ENCODE peak calls at places on chromosomes 3 and 15, in five cellular contexts. One of them, this sample, is unnamed.
A peak's percentile ranks its signal among the peaks of the same experiment; 100 is the strongest.

GRCh38 chr3:139317660-139318430 is 26.0 kb upstream of the MRPS22 start:
- DNase-seq in HT-29: peak; percentile 52
- DNase-seq in GDM1: no peak
- DNase-seq in T-helper 2 cell: no peak
- DNase-seq in activated CD4-positive, alpha-beta T cell treated with anti-CD3 and anti-CD28 coated beads, Interleukin-2, amount 50 U/mL, for 4 hours: no peak
- DNase-seq in this sample: no peak

GRCh38 chr3:171173732-171174131 is 147.2 kb upstream of the SLC2A2 start:
- DNase-seq in HT-29: no peak
- DNase-seq in GDM1: no peak
- DNase-seq in T-helper 2 cell: no peak
- DNase-seq in activated CD4-positive, alpha-beta T cell treated with anti-CD3 and anti-CD28 coated beads, Interleukin-2, amount 50 U/mL, for 4 hours: no peak
- DNase-seq in this sample: no peak

GRCh38 chr3:30604566-30604965 is 1.8 kb upstream of the TGFBR2 start:
- DNase-seq in HT-29: no peak
- DNase-seq in GDM1: peak; percentile 42
- DNase-seq in T-helper 2 cell: no peak
- DNase-seq in activated CD4-positive, alpha-beta T cell treated with anti-CD3 and anti-CD28 coated beads, Interleukin-2, amount 50 U/mL, for 4 hours: no peak
- DNase-seq in this sample: no peak

GRCh38 chr15:29822685-29823459 is 604 bp upstream of the TJP1 start:
- DNase-seq in HT-29: peak; percentile 84
- DNase-seq in GDM1: no peak
- DNase-seq in T-helper 2 cell: no peak
- DNase-seq in activated CD4-positive, alpha-beta T cell treated with anti-CD3 and anti-CD28 coated beads, Interleukin-2, amount 50 U/mL, for 4 hours: no peak
- DNase-seq in this sample: peak; percentile 80

GRCh38 chr3:194265505-194265892 is 85.6 kb downstream of the CPN2 start:
- DNase-seq in HT-29: no peak
- DNase-seq in GDM1: no peak
- DNase-seq in T-helper 2 cell: no peak
- DNase-seq in activated CD4-positive, alpha-beta T cell treated with anti-CD3 and anti-CD28 coated beads, Interleukin-2, amount 50 U/mL, for 4 hours: no peak
- DNase-seq in this sample: peak; percentile 95

GRCh38 chr3:14428087-14429067 is 26.0 kb downstream of the SLC6A6 start:
- DNase-seq in HT-29: no peak
- DNase-seq in GDM1: no peak
- DNase-seq in T-helper 2 cell: no peak
- DNase-seq in activated CD4-positive, alpha-beta T cell treated with anti-CD3 and anti-CD28 coated beads, Interleukin-2, amount 50 U/mL, for 4 hours: no peak
- DNase-seq in this sample: no peak

GRCh38 chr3:23647706-23648258 is 158.0 kb upstream of the UBE2E1 start:
- DNase-seq in HT-29: no peak
- DNase-seq in GDM1: no peak
- DNase-seq in T-helper 2 cell: no peak
- DNase-seq in activated CD4-positive, alpha-beta T cell treated with anti-CD3 and anti-CD28 coated beads, Interleukin-2, amount 50 U/mL, for 4 hours: no peak
- DNase-seq in this sample: no peak

GRCh38 chr3:133256787-133257483 is 142.9 kb upstream of the BFSP2 start:
- DNase-seq in HT-29: no peak
- DNase-seq in GDM1: no peak
- DNase-seq in T-helper 2 cell: no peak
- DNase-seq in activated CD4-positive, alpha-beta T cell treated with anti-CD3 and anti-CD28 coated beads, Interleukin-2, amount 50 U/mL, for 4 hours: no peak
- DNase-seq in this sample: no peak

GRCh38 chr15:101394654-101395053 is 94.9 kb downstream of the PCSK6 start:
- DNase-seq in HT-29: no peak
- DNase-seq in GDM1: no peak
- DNase-seq in T-helper 2 cell: no peak
- DNase-seq in activated CD4-positive, alpha-beta T cell treated with anti-CD3 and anti-CD28 coated beads, Interleukin-2, amount 50 U/mL, for 4 hours: no peak
- DNase-seq in this sample: no peak

GRCh38 chr3:24161841-24162240 is 216.8 kb downstream of the NR1D2 start:
- DNase-seq in HT-29: no peak
- DNase-seq in GDM1: no peak
- DNase-seq in T-helper 2 cell: no peak
- DNase-seq in activated CD4-positive, alpha-beta T cell treated with anti-CD3 and anti-CD28 coated beads, Interleukin-2, amount 50 U/mL, for 4 hours: no peak
- DNase-seq in this sample: no peak

GRCh38 chr3:76585794-76586392 is 454.0 kb upstream of the ROBO2 start:
- DNase-seq in HT-29: peak; percentile 14
- DNase-seq in GDM1: no peak
- DNase-seq in T-helper 2 cell: no peak
- DNase-seq in activated CD4-positive, alpha-beta T cell treated with anti-CD3 and anti-CD28 coated beads, Interleukin-2, amount 50 U/mL, for 4 hours: no peak
- DNase-seq in this sample: peak; percentile 20

GRCh38 chr3:111745786-111746185 is 113.3 kb upstream of the PHLDB2 start:
- DNase-seq in HT-29: no peak
- DNase-seq in GDM1: no peak
- DNase-seq in T-helper 2 cell: no peak
- DNase-seq in activated CD4-positive, alpha-beta T cell treated with anti-CD3 and anti-CD28 coated beads, Interleukin-2, amount 50 U/mL, for 4 hours: no peak
- DNase-seq in this sample: no peak

GRCh38 chr15:83109532-83109931 is 2.1 kb downstream of the TM6SF1 start:
- DNase-seq in HT-29: no peak
- DNase-seq in GDM1: no peak
- DNase-seq in T-helper 2 cell: no peak
- DNase-seq in activated CD4-positive, alpha-beta T cell treated with anti-CD3 and anti-CD28 coated beads, Interleukin-2, amount 50 U/mL, for 4 hours: no peak
- DNase-seq in this sample: no peak

GRCh38 chr3:127214990-127215389 is 22.1 kb downstream of the PRR23E start:
- DNase-seq in HT-29: no peak
- DNase-seq in GDM1: no peak
- DNase-seq in T-helper 2 cell: no peak
- DNase-seq in activated CD4-positive, alpha-beta T cell treated with anti-CD3 and anti-CD28 coated beads, Interleukin-2, amount 50 U/mL, for 4 hours: no peak
- DNase-seq in this sample: peak; percentile 20

GRCh38 chr3:126987596-126987995 is 4.7 kb downstream of the PLXNA1 start:
- DNase-seq in HT-29: no peak
- DNase-seq in GDM1: no peak
- DNase-seq in T-helper 2 cell: no peak
- DNase-seq in activated CD4-positive, alpha-beta T cell treated with anti-CD3 and anti-CD28 coated beads, Interleukin-2, amount 50 U/mL, for 4 hours: no peak
- DNase-seq in this sample: no peak

GRCh38 chr3:55330355-55330754 is 156.8 kb downstream of the WNT5A start:
- DNase-seq in HT-29: no peak
- DNase-seq in GDM1: no peak
- DNase-seq in T-helper 2 cell: no peak
- DNase-seq in activated CD4-positive, alpha-beta T cell treated with anti-CD3 and anti-CD28 coated beads, Interleukin-2, amount 50 U/mL, for 4 hours: no peak
- DNase-seq in this sample: peak; percentile 99

GRCh38 chr3:102179321-102180290 is 255.2 kb upstream of the ZPLD1 start:
- DNase-seq in HT-29: peak; percentile 73
- DNase-seq in GDM1: no peak
- DNase-seq in T-helper 2 cell: no peak
- DNase-seq in activated CD4-positive, alpha-beta T cell treated with anti-CD3 and anti-CD28 coated beads, Interleukin-2, amount 50 U/mL, for 4 hours: no peak
- DNase-seq in this sample: no peak

GRCh38 chr15:59298255-59298856 is 74.3 kb downstream of the MYO1E start:
- DNase-seq in HT-29: peak; percentile 69
- DNase-seq in GDM1: no peak
- DNase-seq in T-helper 2 cell: no peak
- DNase-seq in activated CD4-positive, alpha-beta T cell treated with anti-CD3 and anti-CD28 coated beads, Interleukin-2, amount 50 U/mL, for 4 hours: no peak
- DNase-seq in this sample: no peak

GRCh38 chr3:89098173-89098572 is 9.2 kb upstream of the EPHA3 start:
- DNase-seq in HT-29: no peak
- DNase-seq in GDM1: no peak
- DNase-seq in T-helper 2 cell: no peak
- DNase-seq in activated CD4-positive, alpha-beta T cell treated with anti-CD3 and anti-CD28 coated beads, Interleukin-2, amount 50 U/mL, for 4 hours: no peak
- DNase-seq in this sample: peak; percentile 3

GRCh38 chr3:169661567-169662214 is 1.8 kb downstream of the MECOM start:
- DNase-seq in HT-29: peak; percentile 87
- DNase-seq in GDM1: no peak
- DNase-seq in T-helper 2 cell: no peak
- DNase-seq in activated CD4-positive, alpha-beta T cell treated with anti-CD3 and anti-CD28 coated beads, Interleukin-2, amount 50 U/mL, for 4 hours: no peak
- DNase-seq in this sample: no peak

GRCh38 chr3:46895204-46895660 is 17.7 kb downstream of the PTH1R start:
- DNase-seq in HT-29: peak; percentile 65
- DNase-seq in GDM1: peak; percentile 23
- DNase-seq in T-helper 2 cell: peak; percentile 52
- DNase-seq in activated CD4-positive, alpha-beta T cell treated with anti-CD3 and anti-CD28 coated beads, Interleukin-2, amount 50 U/mL, for 4 hours: peak; percentile 82
- DNase-seq in this sample: peak; percentile 33

GRCh38 chr15:42349178-42349577 is 10.1 kb upstream of the CAPN3 start:
- DNase-seq in HT-29: no peak
- DNase-seq in GDM1: no peak
- DNase-seq in T-helper 2 cell: no peak
- DNase-seq in activated CD4-positive, alpha-beta T cell treated with anti-CD3 and anti-CD28 coated beads, Interleukin-2, amount 50 U/mL, for 4 hours: no peak
- DNase-seq in this sample: peak; percentile 17

GRCh38 chr3:182980204-182981037 is at the start of gene DCUN1D1:
- DNase-seq in HT-29: peak; percentile 67
- DNase-seq in GDM1: peak; percentile 86
- DNase-seq in T-helper 2 cell: peak; percentile 87
- DNase-seq in activated CD4-positive, alpha-beta T cell treated with anti-CD3 and anti-CD28 coated beads, Interleukin-2, amount 50 U/mL, for 4 hours: peak; percentile 80
- DNase-seq in this sample: peak; percentile 85

GRCh38 chr3:34212175-34212574 is 413.7 kb downstream of the PDCD6IP start:
- DNase-seq in HT-29: no peak
- DNase-seq in GDM1: no peak
- DNase-seq in T-helper 2 cell: no peak
- DNase-seq in activated CD4-positive, alpha-beta T cell treated with anti-CD3 and anti-CD28 coated beads, Interleukin-2, amount 50 U/mL, for 4 hours: no peak
- DNase-seq in this sample: peak; percentile 5

GRCh38 chr3:43782541-43782940 is 91.8 kb downstream of the ABHD5 start:
- DNase-seq in HT-29: no peak
- DNase-seq in GDM1: no peak
- DNase-seq in T-helper 2 cell: no peak
- DNase-seq in activated CD4-positive, alpha-beta T cell treated with anti-CD3 and anti-CD28 coated beads, Interleukin-2, amount 50 U/mL, for 4 hours: no peak
- DNase-seq in this sample: no peak

GRCh38 chr15:23897091-23897490 is 210.0 kb upstream of the NDN start:
- DNase-seq in HT-29: no peak
- DNase-seq in GDM1: no peak
- DNase-seq in T-helper 2 cell: no peak
- DNase-seq in activated CD4-positive, alpha-beta T cell treated with anti-CD3 and anti-CD28 coated beads, Interleukin-2, amount 50 U/mL, for 4 hours: no peak
- DNase-seq in this sample: no peak

This sample was measured in AG10803.